ENCODE peak calls at places on chromosomes 3 and 15, in five cellular contexts. O is NCI-H1092; F is HS-27A; I is stimulated activated CD8-positive, alpha-beta memory T cell treated with anti-CD3 and anti-CD28 coated beads, Interleukin-2, amount 100 ng/mL, for 48 hours; Y is stimulated activated naive CD8-positive, alpha-beta T cell treated with anti-CD3 and anti-CD28 coated beads, Interleukin-15, Interleukin-2, amounts not matched to agents 100 U/mL and 50 U/mL, for 24 hours. Q is an unnamed sample.

GRCh38 chr3:122023335-122023734 is 1.3 kb upstream of the ILDR1 start:
- DNase-seq in O (no peak), I (no peak), F (no peak), Y (no peak), Q (no peak)

GRCh38 chr3:149493315-149494021 is 19.0 kb downstream of the TM4SF4 start:
- DNase-seq in O (no peak), Y (no peak), I (no peak), F (no peak), Q (no peak)

GRCh38 chr15:88605507-88606436 is 15.4 kb upstream of the AEN start:
- DNase-seq in Y (peak; percentile 65), O (peak; percentile 28), I (no peak), F (no peak), Q (peak; percentile 24)

GRCh38 chr15:73748731-73749130 is 4.4 kb downstream of the INSYN1 start:
- DNase-seq in Y (no peak), I (no peak), O (no peak), F (no peak), Q (no peak)

GRCh38 chr3:177615015-177615414 is 417.7 kb upstream of the TBL1XR1 start:
- DNase-seq in F (peak; percentile 36), I (no peak), O (peak; percentile 82), Y (no peak), Q (peak; percentile 39)

GRCh38 chr3:130468311-130468710 is 48.7 kb upstream of the COL6A6 start:
- DNase-seq in I (no peak), Y (no peak), O (no peak), F (no peak), Q (no peak)

GRCh38 chr3:148600902-148601765 is 96.6 kb upstream of the AGTR1 start:
- DNase-seq in F (no peak), Y (no peak), O (no peak), I (no peak), Q (no peak)

GRCh38 chr15:29978411-29979382 is 104.1 kb upstream of the GOLGA8J start:
- DNase-seq in I (no peak), Y (no peak), F (no peak), O (no peak), Q (no peak)

GRCh38 chr15:92910451-92910850 is 10.3 kb downstream of the CHD2 start:
- DNase-seq in I (no peak), F (no peak), Y (no peak), O (no peak), Q (no peak)

GRCh38 chr3:139198929-139199328 is 144.9 kb upstream of the MRPS22 start:
- DNase-seq in F (no peak), Y (no peak), I (no peak), O (no peak), Q (no peak)

GRCh38 chr3:108250626-108251025 is 28.4 kb upstream of the IFT57 start:
- DNase-seq in O (no peak), I (no peak), F (no peak), Y (no peak), Q (no peak)

GRCh38 chr15:80068578-80068977 is 9.1 kb downstream of the ZFAND6 start:
- DNase-seq in F (no peak), Y (no peak), O (no peak), I (no peak), Q (no peak)

GRCh38 chr15:96343529-96344072 is 13.1 kb downstream of the NR2F2 start:
- DNase-seq in Y (no peak), I (no peak), F (no peak), O (no peak), Q (no peak)

GRCh38 chr15:64009798-64010241 is 36.5 kb downstream of the DAPK2 start:
- DNase-seq in F (peak; percentile 29), O (no peak), I (peak; percentile 40), Y (peak; percentile 62), Q (no peak)

GRCh38 chr3:188948658-188949400 is 222.9 kb upstream of the TPRG1 start:
- DNase-seq in I (no peak), F (peak; percentile 67), O (no peak), Y (no peak), Q (no peak)

GRCh38 chr3:73547427-73548036 is 77.2 kb downstream of the PDZRN3 start:
- DNase-seq in Y (no peak), O (no peak), F (no peak), I (no peak), Q (no peak)

GRCh38 chr3:111874177-111874820 is 15.2 kb downstream of the PHLDB2 start:
- DNase-seq in Y (no peak), I (no peak), O (no peak), F (no peak), Q (no peak)

GRCh38 chr15:56165234-56165633 is 78.4 kb downstream of the RFX7 start:
- DNase-seq in I (no peak), O (no peak), F (no peak), Y (no peak), Q (no peak)

GRCh38 chr3:99920530-99921376 is 103.1 kb downstream of the CMSS1 start:
- DNase-seq in Y (no peak), I (no peak), O (no peak), F (no peak), Q (no peak)

GRCh38 chr15:63499611-63500010 is 4.8 kb upstream of the USP3 start:
- DNase-seq in Y (no peak), O (no peak), F (no peak), I (no peak), Q (no peak)

GRCh38 chr3:25784971-25785370 is 1.7 kb upstream of the NGLY1 start:
- DNase-seq in O (no peak), Y (no peak), I (no peak), F (no peak), Q (no peak)

GRCh38 chr15:68229386-68230156 is at the start of gene CLN6:
- DNase-seq in F (peak; percentile 69), Y (peak; percentile 86), I (peak; percentile 70), O (peak; percentile 60), Q (peak; percentile 85)

GRCh38 chr15:37061996-37062395 is 38.4 kb downstream of the MEIS2 start:
- DNase-seq in F (no peak), I (no peak), O (no peak), Y (no peak), Q (no peak)

GRCh38 chr15:80582816-80583423 is 112.2 kb upstream of the ABHD17C start:
- DNase-seq in O (no peak), F (no peak), I (no peak), Y (no peak), Q (no peak)

GRCh38 chr3:129892857-129893615 is 475 bp downstream of the TMCC1 start:
- DNase-seq in Y (peak; percentile 75), F (no peak), O (peak; percentile 62), I (peak; percentile 48), Q (peak; percentile 43)

GRCh38 chr15:33292718-33293307 is 18.0 kb upstream of the RYR3 start:
- DNase-seq in I (peak; percentile 33), O (peak; percentile 34), Y (peak; percentile 70), F (peak; percentile 24), Q (peak; percentile 58)